ENCODE peak calls at places on chromosomes 4 and X, in nine cellular contexts. C is hepatocyte, B is pancreas, O is PC-3, E is AG10803, W is psoas muscle, P is K562, X is heart right ventricle, T is retinal pigment epithelial cell. A is an unnamed sample.

GRCh38 chr4:48093949-48094550 is 40.0 kb downstream of the TXK start:
- DNase-seq in P (no peak), B (no peak), T (peak; percentile 80), W (no peak), X (no peak), E (no peak), O (peak; percentile 84), C (peak; percentile 50), A (no peak)

GRCh38 chr4:2296621-2297601 is 35.0 kb upstream of the MXD4 start:
- DNase-seq in X (peak; percentile 42), T (no peak), P (no peak), E (no peak), C (peak; percentile 9), O (no peak), B (peak; percentile 72), W (no peak), A (no peak)

GRCh38 chr4:151195801-151196200 is 81.2 kb upstream of the PRSS48 start:
- DNase-seq in E (peak; percentile 64), C (no peak), P (no peak), W (no peak), X (no peak), T (peak; percentile 31), O (peak; percentile 80), B (no peak), A (peak; percentile 85)

GRCh38 chrX:129650821-129651510 is 3.8 kb downstream of the APLN start:
- DNase-seq in W (no peak), B (no peak), O (no peak), T (no peak), X (no peak), C (no peak), P (no peak), E (no peak), A (no peak)

GRCh38 chr4:177116161-177116560 is 193.5 kb upstream of the NEIL3 start:
- DNase-seq in B (no peak), C (no peak), T (peak; percentile 5), X (no peak), W (no peak), E (no peak), O (no peak), P (no peak), A (no peak)

GRCh38 chrX:136768469-136769084 is 12.2 kb downstream of the ARHGEF6 start:
- DNase-seq in C (peak; percentile 15), E (peak; percentile 94), X (peak; percentile 17), O (peak; percentile 83), W (peak; percentile 87), T (peak; percentile 43), P (peak; percentile 77), B (no peak), A (peak; percentile 96)

GRCh38 chr4:54897590-54897989 is 227.8 kb downstream of the KDR start:
- DNase-seq in E (peak; percentile 69), P (no peak), O (peak; percentile 28), X (no peak), C (no peak), T (no peak), W (no peak), B (no peak), A (no peak)

GRCh38 chr4:37717575-37717974 is 31.4 kb upstream of the RELL1 start:
- DNase-seq in W (no peak), T (no peak), X (no peak), C (no peak), B (no peak), O (peak; percentile 52), P (no peak), E (peak; percentile 93), A (peak; percentile 93)

GRCh38 chr4:145937021-145937861 is 1.4 kb downstream of the ZNF827 start:
- DNase-seq in E (peak; percentile 59), P (peak; percentile 8), C (peak; percentile 86), B (peak; percentile 84), X (peak; percentile 71), W (peak; percentile 85), O (peak; percentile 56), T (no peak), A (peak; percentile 58)

GRCh38 chrX:28549839-28550238 is 37.4 kb upstream of the IL1RAPL1 start:
- DNase-seq in B (no peak), E (no peak), P (no peak), C (no peak), W (no peak), T (no peak), O (peak; percentile 41), X (no peak), A (no peak)

GRCh38 chr4:17030543-17030942 is 132.1 kb upstream of the LDB2 start:
- DNase-seq in O (peak; percentile 68), E (peak; percentile 80), B (no peak), P (no peak), C (peak; percentile 24), X (no peak), W (no peak), T (peak; percentile 71), A (peak; percentile 96)

GRCh38 chrX:145735036-145735435 is 82.6 kb upstream of the SLITRK2 start:
- DNase-seq in O (peak; percentile 6), E (peak; percentile 29), W (no peak), C (no peak), B (no peak), P (no peak), T (no peak), X (no peak), A (peak; percentile 53)

GRCh38 chr4:142845293-142846070 is 619 bp downstream of the INPP4B start:
- DNase-seq in T (no peak), P (no peak), B (peak; percentile 69), X (peak; percentile 30), O (peak; percentile 27), E (no peak), W (peak; percentile 59), C (peak; percentile 28), A (no peak)
- H3K4me3 ChIP-seq in T (peak overlapping the region; percentile 82), P (no peak overlapping the region), B (peak overlapping the region; percentile 39), X (peak overlapping the region; percentile 61), O (peak overlapping the region; percentile 92), E (peak overlapping the region; percentile 78), W (peak overlapping the region; percentile 69), C (peak overlapping the region; percentile 65), A (peak overlapping the region; percentile 61)

GRCh38 chr4:123990310-123990709 is 593.7 kb downstream of the SPRY1 start:
- DNase-seq in O (no peak), T (no peak), P (no peak), X (no peak), B (no peak), W (no peak), C (no peak), E (no peak), A (no peak)
- TF ChIP-seq CTCF in O (no peak), T (no peak), P (no peak), X (no peak), B (no peak), W (no peak), C (peak; percentile 6), E (no peak), A (no peak)

GRCh38 chr4:94454405-94454804 is 2.7 kb downstream of the PDLIM5 start:
- DNase-seq in W (no peak), O (peak; percentile 34), C (no peak), T (no peak), X (no peak), E (no peak), P (no peak), B (no peak), A (peak; percentile 31)

GRCh38 chr4:94453534-94453963 is 1.8 kb downstream of the PDLIM5 start:
- DNase-seq in T (no peak), O (peak; percentile 19), W (no peak), C (peak; percentile 54), X (no peak), E (no peak), B (no peak), P (no peak), A (no peak)

GRCh38 chr4:94452476-94453300 is 946 bp downstream of the PDLIM5 start:
- DNase-seq in E (peak; percentile 83), O (peak; percentile 78), W (peak; percentile 93), C (peak; percentile 75), P (peak; percentile 59), B (peak; percentile 87), X (peak; percentile 85), T (no peak), A (peak; percentile 86)

GRCh38 chr4:94457692-94458106 is 6.0 kb downstream of the PDLIM5 start:
- DNase-seq in O (no peak), T (peak; percentile 96), X (no peak), P (no peak), C (no peak), B (no peak), E (no peak), W (peak; percentile 71), A (no peak)

DNA sequence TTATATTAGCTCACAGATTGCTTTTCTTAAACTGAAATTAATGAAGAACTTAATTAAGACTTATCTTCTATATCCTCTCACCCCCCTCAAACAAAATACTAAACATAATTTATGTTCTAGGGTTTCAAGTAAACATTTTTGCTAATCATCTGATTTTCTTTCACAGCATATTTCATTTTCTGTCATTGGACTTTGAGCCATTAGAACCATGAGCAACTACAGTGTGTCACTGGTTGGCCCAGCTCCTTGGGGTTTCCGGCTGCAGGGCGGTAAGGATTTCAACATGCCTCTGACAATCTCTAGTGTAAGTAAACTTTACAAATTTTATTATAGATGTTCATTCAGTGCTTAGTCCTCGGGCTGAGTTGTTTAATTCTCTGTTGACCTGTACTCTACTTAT is 3.3 kb downstream of the PDLIM5 start:
- DNase-seq in E (peak; percentile 79), W (peak; percentile 88), O (peak; percentile 77), B (peak; percentile 47), X (peak; percentile 46), C (peak; percentile 70), T (no peak), P (peak; percentile 22), A (peak; percentile 87)
- H3K4me3 ChIP-seq in E (no peak overlapping the region), W (peak overlapping the region; percentile 97), O (peak overlapping the region; percentile 93), B (no peak overlapping the region), X (peak overlapping the region; percentile 96), C (no peak overlapping the region), T (peak overlapping the region; percentile 96), P (peak overlapping the region; percentile 37), A (no peak overlapping the region)

GRCh38 chr4:155999743-156000142 is 46.1 kb upstream of the CTSO start:
- DNase-seq in E (no peak), X (peak; percentile 13), O (peak; percentile 10), B (no peak), C (peak; percentile 28), P (no peak), W (no peak), T (no peak), A (peak; percentile 29)
- TF ChIP-seq CTCF in E (peak; percentile 17), X (no peak), O (peak; percentile 49), B (no peak), C (peak; percentile 33), P (no peak), W (no peak), T (peak; percentile 56), A (peak; percentile 41)

GRCh38 chr4:86247906-86248305 is 111.9 kb downstream of the MAPK10 start:
- DNase-seq in X (no peak), P (no peak), W (no peak), E (peak; percentile 69), O (no peak), T (no peak), C (no peak), B (no peak), A (no peak)
- H3K4me3 ChIP-seq in X (no peak overlapping the region), P (no peak overlapping the region), W (no peak overlapping the region), E (no peak overlapping the region), O (no peak overlapping the region), T (no peak overlapping the region), C (no peak overlapping the region), B (no peak overlapping the region), A (no peak overlapping the region)

GRCh38 chr4:174828845-174829701 is at the start of gene GLRA3:
- DNase-seq in E (no peak), B (peak; percentile 86), P (peak; percentile 84), O (peak; percentile 6), T (peak; percentile 56), W (no peak), C (peak; percentile 84), X (peak; percentile 11), A (peak; percentile 42)
- TF ChIP-seq CTCF in E (no peak), B (no peak), P (no peak), O (no peak), T (no peak), W (no peak), C (no peak), X (no peak), A (no peak)